ENCODE peak calls at places on chromosome 16, in seven cellular contexts. One of them, this sample, is unnamed.

GRCh38 chr16:30510392-30510938 is 15.9 kb downstream of the ZNF768 start:
- DNase-seq in EH: no peak
- DNase-seq in pulmonary artery endothelial cell: no peak
- DNase-seq in AG09319: no peak
- DNase-seq in CD4-positive, alpha-beta T cell: no peak
- DNase-seq in type B pancreatic cell: no peak
- DNase-seq in lower leg skin: no peak
- DNase-seq in this sample: no peak

GRCh38 chr16:75860654-75861053 is 134.4 kb upstream of the CPHXL start:
- DNase-seq in EH: no peak
- DNase-seq in pulmonary artery endothelial cell: no peak
- DNase-seq in AG09319: no peak
- DNase-seq in CD4-positive, alpha-beta T cell: no peak
- DNase-seq in type B pancreatic cell: no peak
- DNase-seq in lower leg skin: no peak
- DNase-seq in this sample: no peak

GRCh38 chr16:81277681-81278080 is 37.1 kb upstream of the GAN start:
- DNase-seq in EH: no peak
- DNase-seq in pulmonary artery endothelial cell: no peak
- DNase-seq in AG09319: no peak
- DNase-seq in CD4-positive, alpha-beta T cell: no peak
- DNase-seq in type B pancreatic cell: no peak
- DNase-seq in lower leg skin: no peak
- DNase-seq in this sample: no peak

GRCh38 chr16:19718624-19718965 is 524 bp downstream of the IQCK start:
- DNase-seq in EH: no peak
- DNase-seq in pulmonary artery endothelial cell: no peak
- DNase-seq in AG09319: no peak
- DNase-seq in CD4-positive, alpha-beta T cell: no peak
- DNase-seq in type B pancreatic cell: no peak
- DNase-seq in lower leg skin: no peak
- DNase-seq in this sample: no peak

GRCh38 chr16:50468749-50469078 is 79.5 kb upstream of the NKD1 start:
- DNase-seq in EH: no peak
- DNase-seq in pulmonary artery endothelial cell: no peak
- DNase-seq in AG09319: no peak
- DNase-seq in CD4-positive, alpha-beta T cell: no peak
- DNase-seq in type B pancreatic cell: no peak
- DNase-seq in lower leg skin: peak; percentile 81
- DNase-seq in this sample: no peak

GRCh38 chr16:23948949-23949392 is 113.2 kb downstream of the PRKCB start:
- DNase-seq in EH: no peak
- DNase-seq in pulmonary artery endothelial cell: no peak
- DNase-seq in AG09319: no peak
- DNase-seq in CD4-positive, alpha-beta T cell: peak; percentile 65
- DNase-seq in type B pancreatic cell: no peak
- DNase-seq in lower leg skin: peak; percentile 79
- DNase-seq in this sample: no peak

GRCh38 chr16:50096791-50097190 is 31.0 kb downstream of the HEATR3 start:
- DNase-seq in EH: peak; percentile 92
- DNase-seq in pulmonary artery endothelial cell: no peak
- DNase-seq in AG09319: peak; percentile 52
- DNase-seq in CD4-positive, alpha-beta T cell: no peak
- DNase-seq in type B pancreatic cell: no peak
- DNase-seq in lower leg skin: no peak
- DNase-seq in this sample: no peak

GRCh38 chr16:57636184-57636583 is 7.8 kb downstream of the ADGRG1 start:
- DNase-seq in EH: no peak
- DNase-seq in pulmonary artery endothelial cell: no peak
- DNase-seq in AG09319: no peak
- DNase-seq in CD4-positive, alpha-beta T cell: no peak
- DNase-seq in type B pancreatic cell: no peak
- DNase-seq in lower leg skin: no peak
- DNase-seq in this sample: no peak

GRCh38 chr16:57618306-57619132 is 9.9 kb upstream of the ADGRG1 start:
- DNase-seq in EH: peak; percentile 58
- DNase-seq in pulmonary artery endothelial cell: no peak
- DNase-seq in AG09319: no peak
- DNase-seq in CD4-positive, alpha-beta T cell: no peak
- DNase-seq in type B pancreatic cell: no peak
- DNase-seq in lower leg skin: peak; percentile 92
- DNase-seq in this sample: no peak

GRCh38 chr16:87580855-87581261 is 21.4 kb upstream of the JPH3 start:
- DNase-seq in EH: peak; percentile 84
- DNase-seq in pulmonary artery endothelial cell: no peak
- DNase-seq in AG09319: no peak
- DNase-seq in CD4-positive, alpha-beta T cell: no peak
- DNase-seq in type B pancreatic cell: no peak
- DNase-seq in lower leg skin: no peak
- DNase-seq in this sample: no peak

GRCh38 chr16:66927012-66927436 is 1.7 kb upstream of the RRAD start:
- DNase-seq in EH: peak; percentile 95
- DNase-seq in pulmonary artery endothelial cell: no peak
- DNase-seq in AG09319: peak; percentile 60
- DNase-seq in CD4-positive, alpha-beta T cell: no peak
- DNase-seq in type B pancreatic cell: no peak
- DNase-seq in lower leg skin: no peak
- DNase-seq in this sample: no peak

GRCh38 chr16:23362460-23363317 is 60.6 kb downstream of the SCNN1B start:
- DNase-seq in EH: no peak
- DNase-seq in pulmonary artery endothelial cell: peak; percentile 39
- DNase-seq in AG09319: no peak
- DNase-seq in CD4-positive, alpha-beta T cell: no peak
- DNase-seq in type B pancreatic cell: no peak
- DNase-seq in lower leg skin: peak; percentile 90
- DNase-seq in this sample: no peak

GRCh38 chr16:85498607-85499006 is 114.5 kb upstream of the GSE1 start:
- DNase-seq in EH: no peak
- DNase-seq in pulmonary artery endothelial cell: no peak
- DNase-seq in AG09319: no peak
- DNase-seq in CD4-positive, alpha-beta T cell: no peak
- DNase-seq in type B pancreatic cell: no peak
- DNase-seq in lower leg skin: no peak
- DNase-seq in this sample: no peak

GRCh38 chr16:9630985-9631384 is 539.5 kb downstream of the HAPSTR1 start:
- DNase-seq in EH: no peak
- DNase-seq in pulmonary artery endothelial cell: no peak
- DNase-seq in AG09319: no peak
- DNase-seq in CD4-positive, alpha-beta T cell: no peak
- DNase-seq in type B pancreatic cell: no peak
- DNase-seq in lower leg skin: no peak
- DNase-seq in this sample: no peak

GRCh38 chr16:56242740-56243139 is 51.5 kb downstream of the GNAO1 start:
- DNase-seq in EH: no peak
- DNase-seq in pulmonary artery endothelial cell: no peak
- DNase-seq in AG09319: no peak
- DNase-seq in CD4-positive, alpha-beta T cell: no peak
- DNase-seq in type B pancreatic cell: no peak
- DNase-seq in lower leg skin: no peak
- DNase-seq in this sample: no peak

This sample was measured in thoracic aorta.